ENCODE peak calls at places on chromosomes 11 and 22, in seven cellular contexts. Q is stimulated activated CD4-positive, alpha-beta T cell treated with anti-CD3 and anti-CD28 coated beads, TNF-alpha, amount 100 ng/mL, for 48 hours; N is omental fat pad; U is NCI-H1105 treated with DMSO at 0.1 percent for 48 hours; O is SK-N-SH; D is M059J; Z is cardiac muscle cell. W is an unnamed sample.

GRCh38 chr11:132858203-132858602 is 674.1 kb downstream of the OPCML start:
- DNase-seq in Q (no peak), N (no peak), U (no peak), O (no peak), D (peak; percentile 43), Z (peak; percentile 62), W (peak; percentile 67)

GRCh38 chr11:18527512-18527911 is 770 bp upstream of the TSG101 start:
- DNase-seq in Q (no peak), N (no peak), U (peak; percentile 13), O (peak; percentile 10), D (peak; percentile 69), Z (peak; percentile 6), W (no peak)

GRCh38 chr11:76256448-76256847 is 50.1 kb upstream of the WNT11 start:
- DNase-seq in Q (no peak), N (no peak), U (no peak), O (no peak), D (no peak), Z (no peak), W (no peak)

GRCh38 chr11:83827520-83827919 is 541.4 kb upstream of the CCDC90B start:
- DNase-seq in Q (no peak), N (no peak), U (no peak), O (no peak), D (peak; percentile 11), Z (no peak), W (no peak)

GRCh38 chr11:126751242-126751641 is 249.3 kb downstream of the KIRREL3 start:
- DNase-seq in Q (no peak), N (no peak), U (no peak), O (no peak), D (no peak), Z (no peak), W (no peak)

GRCh38 chr11:76554767-76555166 is 109.9 kb downstream of the EMSY start:
- DNase-seq in Q (no peak), N (no peak), U (no peak), O (no peak), D (no peak), Z (no peak), W (no peak)

GRCh38 chr11:42957831-42958230 is 354.0 kb upstream of the API5 start:
- DNase-seq in Q (no peak), N (no peak), U (no peak), O (peak; percentile 18), D (no peak), Z (no peak), W (no peak)

GRCh38 chr11:45997599-45997998 is 75.1 kb downstream of the LARGE2 start:
- DNase-seq in Q (no peak), N (no peak), U (no peak), O (no peak), D (no peak), Z (no peak), W (peak; percentile 77)

GRCh38 chr11:125244166-125244565 is 79.6 kb downstream of the PKNOX2 start:
- DNase-seq in Q (no peak), N (no peak), U (no peak), O (no peak), D (no peak), Z (no peak), W (no peak)

GRCh38 chr11:26960265-26960664 is 33.6 kb upstream of the FIBIN start:
- DNase-seq in Q (no peak), N (no peak), U (no peak), O (no peak), D (no peak), Z (no peak), W (no peak)

GRCh38 chr11:28514391-28514790 is 406.2 kb downstream of the METTL15 start:
- DNase-seq in Q (no peak), N (no peak), U (no peak), O (no peak), D (no peak), Z (no peak), W (no peak)

GRCh38 chr22:29336751-29337490 is 21.4 kb upstream of the RASL10A start:
- DNase-seq in Q (no peak), N (no peak), U (no peak), O (no peak), D (no peak), Z (no peak), W (peak; percentile 67)

GRCh38 chr11:124669193-124669592 is 4.3 kb downstream of the SIAE start:
- DNase-seq in Q (no peak), N (no peak), U (peak; percentile 72), O (peak; percentile 73), D (peak; percentile 59), Z (peak; percentile 69), W (peak; percentile 68)

GRCh38 chr11:66637557-66638176 is 836 bp upstream of the RBM4 start:
- DNase-seq in Q (no peak), N (no peak), U (peak; percentile 57), O (no peak), D (peak; percentile 44), Z (no peak), W (no peak)

GRCh38 chr11:122123258-122123929 is 7.4 kb upstream of the BLID start:
- DNase-seq in Q (no peak), N (no peak), U (no peak), O (no peak), D (no peak), Z (no peak), W (no peak)

GRCh38 chr11:112608466-112608865 is 347.8 kb upstream of the PLET1 start:
- DNase-seq in Q (no peak), N (no peak), U (no peak), O (no peak), D (no peak), Z (no peak), W (no peak)

GRCh38 chr11:118979434-118979833 is 7.9 kb downstream of the FOXR1 start:
- DNase-seq in Q (no peak), N (no peak), U (no peak), O (no peak), D (no peak), Z (no peak), W (no peak)

GRCh38 chr11:124839051-124839971 is 25.9 kb upstream of the ROBO3 start:
- DNase-seq in Q (no peak), N (no peak), U (peak; percentile 66), O (peak; percentile 58), D (no peak), Z (no peak), W (no peak)